ENCODE peak calls at places on chromosome 16, in nine cellular contexts. W, Q, O, E, V, L, U, H and R are unnamed samples.
A peak's percentile ranks its signal among the peaks of the same experiment; 100 is the strongest.

GRCh38 chr16:56029026-56029425 is 153.9 kb upstream of the CES5A start:
- DNase-seq in W (no peak), Q (no peak), O (no peak), E (no peak), V (no peak), L (no peak), U (no peak), H (peak; percentile 40), R (no peak)

GRCh38 chr16:29148867-29149272 is 164.0 kb downstream of the LAT start:
- DNase-seq in W (peak; percentile 33), Q (peak; percentile 59), O (no peak), E (peak; percentile 77), V (no peak), L (no peak), U (no peak), H (no peak), R (no peak)

GRCh38 chr16:50308237-50308965 is 42.0 kb downstream of the ADCY7 start:
- DNase-seq in W (peak; percentile 21), Q (no peak), O (no peak), E (no peak), V (no peak), L (no peak), U (no peak), H (no peak), R (no peak)

GRCh38 chr16:56708821-56709685 is 20.9 kb upstream of the NUP93 start:
- DNase-seq in W (no peak), Q (no peak), O (no peak), E (peak; percentile 13), V (no peak), L (no peak), U (no peak), H (no peak), R (no peak)

GRCh38 chr16:24668481-24669001 is 60.9 kb upstream of the TNRC6A start:
- DNase-seq in W (no peak), Q (no peak), O (no peak), E (no peak), V (no peak), L (peak; percentile 16), U (peak; percentile 17), H (no peak), R (no peak)

GRCh38 chr16:71590584-71590983 is 13.7 kb upstream of the TAT start:
- DNase-seq in W (no peak), Q (no peak), O (no peak), E (no peak), V (no peak), L (no peak), U (no peak), H (no peak), R (no peak)

GRCh38 chr16:27628216-27628945 is 78.4 kb downstream of the KATNIP start:
- DNase-seq in W (no peak), Q (no peak), O (no peak), E (no peak), V (no peak), L (no peak), U (no peak), H (peak; percentile 40), R (no peak)

GRCh38 chr16:74437-75318 is 2.2 kb upstream of the RHBDF1 start:
- DNase-seq in W (no peak), Q (no peak), O (no peak), E (no peak), V (no peak), L (no peak), U (no peak), H (no peak), R (no peak)

GRCh38 chr16:27795992-27796614 is 246.2 kb downstream of the KATNIP start:
- DNase-seq in W (no peak), Q (peak; percentile 42), O (no peak), E (no peak), V (no peak), L (no peak), U (peak; percentile 24), H (peak; percentile 91), R (no peak)

GRCh38 chr16:58820359-58820758 is 86.2 kb upstream of the GOT2 start:
- DNase-seq in W (no peak), Q (no peak), O (no peak), E (no peak), V (no peak), L (no peak), U (no peak), H (no peak), R (no peak)

GRCh38 chr16:58462997-58463891 is 36.7 kb upstream of the NDRG4 start:
- DNase-seq in W (peak; percentile 66), Q (peak; percentile 69), O (peak; percentile 43), E (no peak), V (no peak), L (no peak), U (no peak), H (peak; percentile 56), R (peak; percentile 65)

GRCh38 chr16:55294129-55294528 is 29.9 kb upstream of the IRX6 start:
- DNase-seq in W (no peak), Q (no peak), O (no peak), E (no peak), V (no peak), L (no peak), U (no peak), H (peak; percentile 51), R (no peak)

GRCh38 chr16:79257958-79258490 is 342.5 kb downstream of the MAF start:
- DNase-seq in W (no peak), Q (no peak), O (no peak), E (no peak), V (no peak), L (no peak), U (no peak), H (no peak), R (no peak)

GRCh38 chr16:27253526-27253930 is 15.0 kb downstream of the NSMCE1 start:
- DNase-seq in W (no peak), Q (no peak), O (no peak), E (no peak), V (no peak), L (no peak), U (no peak), H (no peak), R (no peak)

GRCh38 chr16:66408181-66409048 is 18.7 kb upstream of the BEAN1 start:
- DNase-seq in W (no peak), Q (no peak), O (no peak), E (no peak), V (peak; percentile 87), L (no peak), U (no peak), H (peak; percentile 20), R (no peak)

GRCh38 chr16:23595246-23595950 is 718 bp downstream of the NDUFAB1 start:
- DNase-seq in W (no peak), Q (no peak), O (no peak), E (no peak), V (no peak), L (no peak), U (no peak), H (peak; percentile 36), R (no peak)

GRCh38 chr16:67654069-67654911 is 5.8 kb downstream of the ACD start:
- DNase-seq in W (no peak), Q (peak; percentile 10), O (no peak), E (no peak), V (no peak), L (no peak), U (no peak), H (peak; percentile 38), R (no peak)

GRCh38 chr16:67651847-67652246 is 6.9 kb downstream of the CARMIL2 start:
- DNase-seq in W (no peak), Q (no peak), O (no peak), E (no peak), V (no peak), L (no peak), U (no peak), H (no peak), R (peak; percentile 34)

GRCh38 chr16:67655363-67655762 is 4.7 kb downstream of the ACD start:
- DNase-seq in W (no peak), Q (no peak), O (no peak), E (no peak), V (no peak), L (no peak), U (no peak), H (no peak), R (no peak)

GRCh38 chr16:67652578-67653130 is 7.4 kb downstream of the ACD start:
- DNase-seq in W (no peak), Q (peak; percentile 16), O (no peak), E (no peak), V (no peak), L (no peak), U (no peak), H (peak; percentile 80), R (peak; percentile 52)

DNA sequence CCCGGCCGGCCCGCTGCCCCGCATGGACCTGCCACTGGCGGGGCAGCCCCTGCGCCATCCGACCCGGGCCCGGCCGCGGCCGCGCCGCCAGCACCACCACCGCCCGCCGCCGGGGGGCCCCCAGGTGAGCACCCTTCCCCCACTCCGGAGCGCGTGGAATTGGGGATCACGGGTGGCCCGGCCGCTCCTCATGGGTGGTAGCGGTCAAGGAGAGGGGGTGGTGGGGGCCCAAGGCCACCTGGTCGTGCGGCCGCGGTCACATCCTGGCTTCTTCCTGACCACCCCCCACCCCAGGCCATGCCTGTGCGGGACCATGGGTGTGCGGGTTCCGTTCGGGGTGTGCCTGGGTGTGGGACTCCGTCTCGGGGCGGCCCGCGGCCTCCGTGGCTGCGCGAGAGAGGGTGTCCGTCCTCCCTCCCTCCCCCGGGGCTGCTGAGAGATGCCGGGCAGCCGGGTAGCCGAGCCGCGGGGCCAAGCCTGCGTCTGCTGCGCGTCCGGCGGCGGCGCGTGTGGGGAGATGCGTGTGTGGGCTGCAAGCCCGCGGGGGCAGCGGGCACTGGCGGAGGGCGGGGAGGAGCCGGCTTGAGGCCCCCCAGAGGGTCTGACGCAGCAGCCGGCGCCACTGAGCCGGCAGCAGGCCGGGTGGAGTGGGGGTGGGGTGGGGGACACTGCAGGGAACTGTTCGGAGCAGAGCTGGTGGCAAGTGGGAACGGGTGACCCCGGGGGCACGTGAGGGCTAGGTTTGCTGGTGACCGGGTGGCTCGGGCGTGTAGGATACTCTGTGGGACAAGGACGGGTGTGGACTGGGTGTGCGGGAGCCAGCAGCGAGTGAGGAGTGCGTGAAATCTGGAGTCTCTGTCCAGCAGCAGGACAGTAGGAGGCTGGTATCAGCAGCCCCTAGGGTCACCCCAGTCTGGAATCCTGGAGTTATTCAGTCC is 6.7 kb downstream of the ACD start:
- DNase-seq in W (no peak), Q (peak; percentile 18), O (no peak), E (no peak), V (no peak), L (no peak), U (no peak), H (no peak), R (peak; percentile 53)
- TF ChIP-seq CTCF in W (no peak), Q (no peak), O (no peak), E (no peak), V (peak; percentile 25), L (no peak), U (peak; percentile 41), H (peak; percentile 29), R (no peak)

GRCh38 chr16:69311533-69312388 is 611 bp downstream of the VPS4A start:
- DNase-seq in W (peak; percentile 62), Q (no peak), O (peak; percentile 54), E (no peak), V (no peak), L (no peak), U (peak; percentile 45), H (peak; percentile 75), R (peak; percentile 67)
- TF ChIP-seq CTCF in W (peak; percentile 21), Q (no peak), O (peak; percentile 25), E (no peak), V (peak; percentile 27), L (no peak), U (peak; percentile 5), H (peak; percentile 60), R (peak; percentile 10)

GRCh38 chr16:11356573-11357331 is 11.5 kb downstream of the RMI2 start:
- DNase-seq in W (peak; percentile 44), Q (peak; percentile 72), O (peak; percentile 69), E (peak; percentile 37), V (no peak), L (no peak), U (peak; percentile 66), H (peak; percentile 91), R (peak; percentile 68)
- TF ChIP-seq CTCF in W (peak; percentile 79), Q (peak; percentile 47), O (peak; percentile 69), E (peak; percentile 61), V (peak; percentile 64), L (peak; percentile 39), U (peak; percentile 70), H (peak; percentile 92), R (peak; percentile 56)

GRCh38 chr16:87658564-87659225 is 56.4 kb downstream of the JPH3 start:
- DNase-seq in W (no peak), Q (no peak), O (no peak), E (no peak), V (no peak), L (no peak), U (no peak), H (no peak), R (no peak)
- TF ChIP-seq CTCF in W (no peak), Q (no peak), O (no peak), E (no peak), V (no peak), L (no peak), U (no peak), H (peak; percentile 3), R (no peak)